ENCODE peak calls at places on chromosomes 12 and 14, in six cellular contexts. L, D, B, R, S and C are unnamed samples.

GRCh38 chr12:2324375-2324774 is 271.6 kb downstream of the CACNA1C start:
- DNase-seq in R (no peak), D (no peak), B (no peak), L (no peak), S (peak), C (no peak)

GRCh38 chr14:76500011-76500410 is 124.1 kb downstream of the ESRRB start:
- DNase-seq in B (peak), S (peak), L (peak), R (no peak), D (no peak), C (peak)

GRCh38 chr12:122054842-122055544 is 23.6 kb upstream of the MLXIP start:
- DNase-seq in L (no peak), B (no peak), D (no peak), S (no peak), R (no peak), C (no peak)

GRCh38 chr12:64104376-64104775 is 117.7 kb downstream of the KICS2 start:
- DNase-seq in S (peak), L (peak), D (no peak), R (no peak), B (no peak), C (peak)

GRCh38 chr12:50641566-50641965 is 122.3 kb upstream of the ATF1 start:
- DNase-seq in D (no peak), R (no peak), L (no peak), S (no peak), B (no peak), C (no peak)

GRCh38 chr14:64729386-64730060 is 25.3 kb downstream of the PLEKHG3 start:
- DNase-seq in S (no peak), L (peak), D (no peak), B (no peak), R (no peak), C (no peak)

GRCh38 chr12:75714462-75715322 is 203.3 kb upstream of the KRR1 start:
- DNase-seq in R (no peak), D (no peak), L (no peak), S (peak), B (peak), C (no peak)

GRCh38 chr12:7832059-7832696 is 40.5 kb downstream of the SLC2A14 start:
- DNase-seq in R (no peak), B (peak), L (peak), S (peak), D (no peak), C (peak)

GRCh38 chr12:24947541-24948451 is 1.1 kb downstream of the BCAT1 start:
- DNase-seq in S (peak), B (peak), R (no peak), L (no peak), D (no peak), C (no peak)

GRCh38 chr12:77152623-77153193 is 87.3 kb upstream of the E2F7 start:
- DNase-seq in D (no peak), L (peak), S (peak), B (peak), R (no peak), C (peak)

GRCh38 chr12:123264642-123265041 is 7.0 kb downstream of the CDK2AP1 start:
- DNase-seq in B (no peak), D (no peak), S (no peak), L (no peak), R (no peak), C (no peak)

GRCh38 chr14:85333313-85333712 is 196.6 kb upstream of the FLRT2 start:
- DNase-seq in B (peak), R (no peak), D (no peak), S (peak), L (peak), C (peak)

GRCh38 chr12:12719496-12719895 is 2.3 kb downstream of the CDKN1B start:
- DNase-seq in L (no peak), B (peak), R (peak), S (peak), D (no peak), C (no peak)

GRCh38 chr14:89137514-89138163 is 279.4 kb downstream of the FOXN3 start:
- DNase-seq in S (peak), D (peak), L (peak), B (peak), R (no peak), C (peak)

GRCh38 chr14:74504874-74505617 is 11.5 kb downstream of the ISCA2 start:
- DNase-seq in B (no peak), R (no peak), S (no peak), D (no peak), L (no peak), C (no peak)

GRCh38 chr12:78600541-78600940 is 264.0 kb upstream of the SYT1 start:
- DNase-seq in R (no peak), B (no peak), D (no peak), L (no peak), S (no peak), C (no peak)

GRCh38 chr14:99576304-99576703 is 27.7 kb downstream of the CCDC85C start:
- DNase-seq in D (no peak), R (no peak), L (no peak), B (no peak), S (no peak), C (no peak)

GRCh38 chr12:116498471-116498870 is 60.7 kb upstream of the MAP1LC3B2 start:
- DNase-seq in D (no peak), L (peak), S (no peak), R (no peak), B (peak), C (peak)

GRCh38 chr14:81341405-81342180 is 58.5 kb downstream of the STON2 start:
- DNase-seq in R (no peak), D (no peak), S (no peak), B (no peak), L (peak), C (no peak)

GRCh38 chr14:36941783-36942521 is 230.5 kb downstream of the SLC25A21 start:
- DNase-seq in D (peak), R (no peak), B (peak), L (peak), S (peak), C (peak)

GRCh38 chr12:120078868-120079267 is 37.7 kb downstream of the RAB35 start:
- DNase-seq in B (no peak), S (no peak), L (no peak), D (no peak), R (no peak), C (no peak)

GRCh38 chr12:102503056-102503681 is 22.8 kb upstream of the IGF1 start:
- DNase-seq in L (no peak), R (peak), B (no peak), S (no peak), D (no peak), C (no peak)

GRCh38 chr12:52600475-52600874 is 788 bp downstream of the KRT72 start:
- DNase-seq in D (no peak), S (no peak), L (no peak), R (no peak), B (no peak), C (no peak)

GRCh38 chr12:14129601-14130178 is 148.3 kb upstream of the GRIN2B start:
- DNase-seq in D (no peak), R (no peak), S (no peak), L (no peak), B (no peak), C (no peak)

GRCh38 chr14:80164991-80165390 is 46.3 kb downstream of the DIO2 start:
- DNase-seq in L (peak), S (peak), D (no peak), B (peak), R (no peak), C (peak)
- TF ChIP-seq CTCF in L (no peak), S (no peak), D (no peak), B (no peak), R (no peak), C (no peak)

DNA sequence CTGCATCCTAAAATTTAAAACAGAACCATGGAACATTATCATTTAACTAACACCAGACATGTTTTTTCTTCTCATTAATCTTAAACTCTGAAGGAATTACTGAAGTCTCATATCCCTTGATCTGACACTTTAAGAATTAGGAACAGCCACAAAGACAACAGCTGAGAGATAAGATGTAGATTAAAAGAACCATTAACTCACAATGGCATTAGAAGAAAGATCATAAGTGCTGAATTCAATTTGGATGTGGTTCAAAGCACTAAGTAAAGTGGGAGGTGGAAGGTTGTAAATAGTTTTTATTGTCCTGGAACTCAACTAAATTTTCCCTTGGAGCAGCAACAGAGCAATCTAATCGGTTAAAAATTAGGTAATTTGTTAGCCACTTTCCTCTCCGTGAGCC is 199.0 kb upstream of the ATP2B1 start:
- DNase-seq in B (no peak), R (no peak), L (no peak), S (peak), D (no peak), C (no peak)
- H3K4me3 ChIP-seq in B (no peak), R (no peak), L (no peak), S (no peak), D (no peak), C (no peak)

DNA sequence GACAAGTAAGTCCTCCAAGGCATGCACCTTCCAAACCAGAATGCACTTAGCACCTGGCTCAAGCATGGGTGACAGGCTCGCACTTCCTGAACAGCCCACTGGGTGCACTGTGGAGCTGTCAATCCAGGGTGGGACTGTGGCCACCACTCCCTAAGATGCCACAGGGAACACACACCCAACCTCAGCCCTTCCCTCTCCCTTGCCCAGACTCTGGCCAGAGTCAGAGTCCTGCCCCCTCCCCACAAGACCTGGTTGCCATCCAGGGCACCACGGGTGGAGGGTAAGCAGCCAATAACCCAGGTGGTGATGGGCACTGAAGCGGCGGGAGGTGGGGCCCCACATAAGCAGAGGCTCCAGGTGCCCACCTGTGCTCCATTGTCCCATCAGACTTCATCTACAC is 160.6 kb downstream of the MYRFL start:
- DNase-seq in D (no peak), S (no peak), R (no peak), L (no peak), B (no peak), C (no peak)
- TF ChIP-seq CTCF in D (no peak), S (no peak), R (peak), L (no peak), B (peak), C (peak)

DNA sequence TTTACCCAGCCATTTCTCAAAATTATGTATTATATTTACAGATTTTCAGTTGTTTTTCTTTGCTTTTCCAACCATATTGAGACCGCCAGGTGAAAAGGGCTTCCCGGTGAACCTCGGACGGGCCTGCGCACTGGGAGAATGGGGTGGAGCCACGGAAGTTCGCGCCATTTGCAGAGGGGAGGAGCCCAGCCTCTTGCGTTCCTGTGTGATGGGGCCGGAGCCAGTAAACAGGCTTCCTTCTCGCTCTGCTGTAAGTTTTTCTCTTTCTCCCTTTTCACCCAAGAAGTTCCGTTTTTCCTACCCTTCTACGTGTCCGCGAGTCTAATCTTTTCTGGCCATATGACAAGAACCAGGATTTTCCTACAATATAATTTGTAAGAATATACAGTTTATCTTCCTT is 1108.8 kb upstream of the SEL1L start:
- DNase-seq in R (no peak), L (peak), S (no peak), B (no peak), D (peak), C (no peak)
- H3K4me3 ChIP-seq in R (no peak), L (no peak), S (peak), B (no peak), D (peak), C (no peak)

DNA sequence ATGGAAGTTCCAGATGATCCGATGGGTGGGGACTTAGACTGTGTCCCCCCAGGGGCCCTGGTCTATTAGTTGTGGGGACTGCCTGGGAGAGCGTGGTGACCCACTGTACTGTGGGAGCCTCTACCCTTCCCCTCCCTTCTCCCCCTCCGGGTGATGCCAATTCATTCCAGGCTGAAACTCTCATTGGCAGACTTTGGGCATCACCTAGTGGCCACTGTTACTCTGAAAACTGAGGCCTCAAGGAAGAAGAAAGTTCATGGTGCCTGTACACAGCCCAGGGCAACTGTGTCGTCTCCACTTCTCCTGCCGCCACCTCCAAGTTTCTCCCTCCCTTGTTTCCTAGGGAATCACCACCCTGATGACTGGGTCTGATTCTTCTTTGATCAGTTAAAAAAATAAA is 173.6 kb upstream of the ALG10B start:
- DNase-seq in R (no peak), L (no peak), S (no peak), B (no peak), D (no peak), C (no peak)
- TF ChIP-seq CTCF in R (no peak), L (no peak), S (no peak), B (no peak), D (no peak), C (no peak)

DNA sequence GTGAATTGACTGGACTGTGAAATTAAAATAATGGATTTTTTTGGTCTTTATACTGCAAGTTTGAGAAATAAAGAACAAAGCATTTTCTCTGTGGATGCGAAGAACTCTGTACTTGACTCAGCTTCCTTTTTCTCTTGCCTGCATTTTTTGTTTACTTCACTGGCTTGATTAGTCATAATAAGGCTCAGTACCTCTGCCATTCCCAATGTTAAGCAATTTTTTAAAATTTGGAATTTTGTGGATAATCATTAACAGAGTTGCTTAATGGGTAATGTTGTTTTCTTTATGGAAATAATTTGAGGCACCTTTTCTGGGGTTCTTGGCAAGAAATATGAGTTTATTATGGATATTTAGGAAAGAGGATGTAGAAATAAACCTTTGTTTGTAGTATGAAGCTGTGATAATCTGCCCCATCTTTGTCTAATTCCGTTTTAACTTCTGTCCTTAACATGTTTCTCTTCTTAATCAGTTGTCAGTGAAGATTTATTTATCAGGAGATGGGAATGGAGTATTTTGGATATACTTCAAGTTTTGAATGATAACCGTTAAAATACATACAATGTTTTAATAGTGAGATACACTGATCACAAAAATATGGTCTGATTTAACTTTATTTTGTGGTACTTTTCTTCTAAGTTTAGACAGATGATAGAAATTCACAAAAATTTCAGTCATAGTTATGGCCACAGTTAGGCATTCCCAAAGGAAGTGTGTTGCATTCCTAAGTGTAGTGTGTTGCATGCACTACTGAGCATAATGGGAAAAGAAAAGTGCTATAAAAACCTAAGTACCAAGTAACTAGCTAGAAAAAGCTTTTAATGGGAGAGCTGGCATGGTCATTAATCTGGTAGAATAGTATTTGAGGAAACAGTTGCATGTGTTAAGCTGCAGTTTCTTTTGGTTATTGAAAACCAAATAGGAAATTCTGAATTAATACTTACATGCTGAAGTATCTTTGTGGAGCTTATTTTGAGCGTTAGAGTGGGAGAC is 27.7 kb downstream of the WNK1 start:
- DNase-seq in D (no peak), R (no peak), L (peak), B (peak), S (peak), C (peak)
- H3K4me3 ChIP-seq in D (no peak), R (peak), L (peak), B (peak), S (peak), C (peak)

GRCh38 chr14:78848234-78848820 is 678.2 kb downstream of the NRXN3 start:
- DNase-seq in S (peak), R (no peak), L (peak), D (no peak), B (peak), C (peak)
- TF ChIP-seq CTCF in S (peak), R (peak), L (peak), D (peak), B (peak), C (peak)

GRCh38 chr12:54389536-54390175 is 5.1 kb upstream of the ZNF385A start:
- DNase-seq in R (no peak), D (no peak), S (no peak), B (no peak), L (no peak), C (no peak)
- H3K4me3 ChIP-seq in R (no peak), D (peak), S (no peak), B (no peak), L (no peak), C (no peak)